ENCODE peak calls at places on chromosomes 13 and 19, in eight cellular contexts. U is heart right ventricle, Y is spleen, T is bronchial epithelial cell, O is epithelial cell of esophagus, J is nephron progenitor cell, Q is mucosa of descending colon, M is AG10803. D is an unnamed sample.

GRCh38 chr13:29566864-29567263 is 28.6 kb downstream of the SLC7A1 start:
- DNase-seq in Q (no peak), Y (no peak), J (no peak), T (no peak), M (no peak), U (no peak), O (no peak), D (no peak)

GRCh38 chr13:67632590-67632989 is 402.5 kb upstream of the PCDH9 start:
- DNase-seq in U (no peak), T (no peak), O (no peak), Y (no peak), J (no peak), M (peak; percentile 5), Q (no peak), D (no peak)

GRCh38 chr13:114128348-114128623 is 4.1 kb downstream of the RASA3 start:
- DNase-seq in U (no peak), Y (no peak), Q (no peak), M (no peak), J (no peak), O (no peak), T (no peak), D (no peak)

GRCh38 chr19:30471441-30471840 is 99.3 kb downstream of the ZNF536 start:
- DNase-seq in J (no peak), M (no peak), U (no peak), Y (no peak), T (no peak), Q (no peak), O (no peak), D (no peak)

GRCh38 chr13:59356607-59357006 is 807.1 kb downstream of the DIAPH3 start:
- DNase-seq in T (no peak), M (peak; percentile 5), U (peak; percentile 86), Q (peak; percentile 16), O (no peak), J (no peak), Y (peak; percentile 84), D (no peak)

GRCh38 chr19:42121666-42122069 is 10.6 kb downstream of the POU2F2 start:
- DNase-seq in U (peak; percentile 39), J (no peak), T (peak; percentile 82), M (peak; percentile 84), O (peak; percentile 89), Y (peak; percentile 92), Q (peak; percentile 40), D (no peak)

GRCh38 chr13:44140146-44140545 is 233.5 kb upstream of the SERP2 start:
- DNase-seq in Q (peak; percentile 71), T (no peak), O (no peak), Y (no peak), M (no peak), U (no peak), J (no peak), D (no peak)

GRCh38 chr19:1624458-1624857 is 19.2 kb upstream of the UQCR11 start:
- DNase-seq in Y (peak; percentile 86), O (peak; percentile 58), U (peak; percentile 50), J (peak; percentile 72), Q (peak; percentile 64), M (peak; percentile 39), T (peak; percentile 29), D (peak; percentile 42)

GRCh38 chr19:40948580-40949299 is 42.3 kb upstream of the CYP2B6 start:
- DNase-seq in O (no peak), J (no peak), Q (no peak), T (no peak), U (no peak), M (no peak), Y (no peak), D (no peak)

GRCh38 chr19:48372904-48373303 is 8.7 kb downstream of the SYNGR4 start:
- DNase-seq in J (no peak), Q (peak; percentile 67), T (peak; percentile 47), M (no peak), O (peak; percentile 55), Y (no peak), U (no peak), D (no peak)

GRCh38 chr13:48637601-48638000 is 16.1 kb upstream of the CYSLTR2 start:
- DNase-seq in O (no peak), U (no peak), T (no peak), Y (no peak), Q (peak; percentile 59), M (no peak), J (no peak), D (no peak)

GRCh38 chr19:742540-743075 is 8.3 kb upstream of the MISP start:
- DNase-seq in O (no peak), T (no peak), U (no peak), Y (no peak), Q (no peak), M (no peak), J (no peak), D (no peak)

GRCh38 chr19:1657632-1658445 is 5.4 kb upstream of the TCF3 start:
- DNase-seq in U (no peak), M (no peak), Q (no peak), O (peak; percentile 54), J (no peak), Y (peak; percentile 64), T (peak; percentile 22), D (no peak)

GRCh38 chr19:15634105-15634504 is 6.6 kb upstream of the CYP4F3 start:
- DNase-seq in Q (no peak), U (no peak), J (no peak), Y (no peak), O (no peak), T (no peak), M (no peak), D (no peak)

GRCh38 chr13:30791354-30791921 is 56.1 kb downstream of the ALOX5AP start:
- DNase-seq in M (peak; percentile 76), J (no peak), O (no peak), Y (no peak), T (no peak), Q (no peak), U (peak; percentile 69), D (no peak)
- TF ChIP-seq CTCF in M (no peak), J (no peak), O (no peak), Y (no peak), T (no peak), Q (no peak), U (no peak), D (no peak)

GRCh38 chr19:18204394-18205179 is 745 bp upstream of the RAB3A start:
- DNase-seq in U (peak; percentile 43), J (peak; percentile 84), M (no peak), Y (peak; percentile 85), O (no peak), T (no peak), Q (peak; percentile 85), D (peak; percentile 65)

GRCh38 chr19:18203863-18204393 is at the start of gene RAB3A:
- DNase-seq in Y (peak; percentile 100), Q (peak; percentile 100), T (peak; percentile 99), J (peak; percentile 100), M (peak; percentile 100), O (peak; percentile 100), U (peak; percentile 100), D (peak; percentile 99)

GRCh38 chr19:18205180-18205915 is 1.5 kb upstream of the RAB3A start:
- DNase-seq in J (peak; percentile 63), Q (peak; percentile 85), T (peak; percentile 25), Y (peak; percentile 94), M (peak; percentile 65), U (peak; percentile 83), O (peak; percentile 62), D (no peak)

GRCh38 chr19:18203408-18203862 is 407 bp downstream of the RAB3A start:
- DNase-seq in Y (peak; percentile 93), O (no peak), M (no peak), J (no peak), Q (peak; percentile 73), T (no peak), U (peak; percentile 62), D (no peak)

DNA sequence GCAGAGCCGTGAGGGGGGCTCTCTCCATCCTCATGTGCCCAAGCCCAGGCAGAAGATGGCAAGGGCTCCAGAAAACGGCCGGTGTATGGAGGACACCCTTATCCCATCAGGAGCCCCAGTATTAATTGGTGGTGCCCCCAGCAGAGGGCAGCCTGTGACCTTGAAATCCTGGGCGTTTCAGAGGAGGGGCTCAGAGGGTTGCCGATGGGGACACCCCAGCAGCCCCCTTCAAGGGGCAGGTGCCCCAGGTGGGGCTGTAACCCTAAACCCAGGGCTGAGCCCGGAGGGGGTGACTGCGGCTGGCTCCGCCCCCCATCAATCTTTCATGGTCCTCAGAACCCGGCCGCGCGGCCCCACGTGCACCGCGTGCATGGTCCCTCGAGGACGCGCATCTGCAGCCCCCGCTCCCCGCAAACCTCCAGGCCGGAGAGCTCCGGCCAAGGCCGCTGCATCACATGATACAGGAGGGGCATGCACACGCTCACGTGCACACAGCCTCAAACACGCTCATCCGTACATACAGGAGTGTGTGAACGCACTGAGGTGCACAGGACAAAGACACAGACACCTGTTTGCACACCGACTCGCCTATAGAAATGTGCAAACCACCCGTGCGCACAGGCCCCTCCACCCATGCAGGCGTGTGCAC is 959 bp downstream of the RAB3A start:
- DNase-seq in O (no peak), U (peak; percentile 42), M (no peak), Q (peak; percentile 49), T (no peak), J (peak; percentile 57), Y (peak; percentile 89), D (no peak)
- TF ChIP-seq CTCF in O (peak; percentile 21), U (peak; percentile 42), M (peak; percentile 28), Q (no peak), T (peak; percentile 23), J (no peak), Y (peak; percentile 39), D (peak; percentile 27)

GRCh38 chr13:23513460-23513859 is 56.8 kb upstream of the TNFRSF19 start:
- DNase-seq in Q (no peak), O (no peak), U (no peak), T (no peak), M (no peak), Y (no peak), J (no peak), D (no peak)

GRCh38 chr13:23515116-23515515 is 55.1 kb upstream of the TNFRSF19 start:
- DNase-seq in Q (no peak), T (no peak), U (no peak), J (no peak), O (no peak), Y (no peak), M (no peak), D (no peak)

GRCh38 chr13:23510979-23511735 is 59.1 kb upstream of the TNFRSF19 start:
- DNase-seq in T (peak; percentile 52), Y (no peak), J (peak; percentile 6), M (no peak), U (no peak), O (peak; percentile 54), Q (peak; percentile 1), D (no peak)

GRCh38 chr13:23514076-23514475 is 56.1 kb upstream of the TNFRSF19 start:
- DNase-seq in Y (no peak), J (no peak), O (no peak), U (no peak), Q (no peak), M (no peak), T (no peak), D (no peak)

GRCh38 chr13:23512762-23513395 is 57.3 kb upstream of the TNFRSF19 start:
- DNase-seq in O (no peak), Y (no peak), J (no peak), T (no peak), Q (no peak), M (no peak), U (no peak), D (no peak)
- TF ChIP-seq CTCF in O (no peak), Y (peak; percentile 26), J (no peak), T (no peak), Q (no peak), M (peak; percentile 17), U (peak; percentile 8), D (peak; percentile 42)

DNA sequence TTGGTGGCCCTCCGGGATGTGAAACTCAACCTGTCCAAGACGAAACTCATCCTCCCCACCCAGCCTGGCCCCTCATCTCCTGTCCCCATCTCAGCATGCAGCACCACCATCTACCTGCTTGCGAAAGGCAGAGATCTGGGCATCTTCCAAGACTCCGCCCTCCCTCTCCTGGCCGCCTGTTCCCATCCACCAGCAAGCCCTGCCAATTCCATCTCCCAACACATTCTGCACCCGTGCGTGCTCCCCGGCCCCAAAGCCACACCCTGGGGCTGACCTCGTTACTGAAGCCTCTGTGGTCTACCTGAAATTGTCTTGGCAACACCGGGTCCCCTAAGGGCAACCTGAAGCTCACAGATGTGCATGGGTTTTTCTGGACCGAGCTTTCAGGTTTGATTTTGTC is 13.2 kb upstream of the CAMSAP3 start:
- DNase-seq in J (no peak), Q (no peak), Y (no peak), T (no peak), U (no peak), M (no peak), O (no peak), D (no peak)
- TF ChIP-seq CTCF in J (no peak), Q (no peak), Y (no peak), T (no peak), U (no peak), M (no peak), O (no peak), D (no peak)

D was measured in progenitor cell of endocrine pancreas.